ENCODE peak calls at places on chromosomes 12 and 14, in five cellular contexts. Q, P, C, R and A are unnamed samples. For H3K36me3, the result is how much of the 10 kb centered on the place peaks cover.

GRCh38 chr14:92877757-92878431 is 45.1 kb upstream of the CHGA start:
- DNase-seq in Q (peak), P (no peak), C (peak), R (no peak), A (peak)

GRCh38 chr12:96510306-96510764 is 21.0 kb downstream of the CFAP54 start:
- DNase-seq in C (peak), P (no peak), Q (no peak), R (no peak), A (no peak)

GRCh38 chr12:1523558-1524050 is 70.8 kb downstream of the FBXL14 start:
- DNase-seq in P (no peak), Q (no peak), R (peak), C (no peak), A (no peak)

GRCh38 chr12:70885952-70886351 is 34.6 kb downstream of the PTPRR start:
- DNase-seq in R (no peak), P (no peak), C (no peak), Q (no peak), A (no peak)

GRCh38 chr12:124939428-124940142 is 25.1 kb upstream of the UBC start:
- DNase-seq in P (peak), R (peak), C (peak), Q (peak), A (peak)

GRCh38 chr12:14410841-14411569 is 45.5 kb downstream of the ATF7IP start:
- DNase-seq in R (no peak), P (no peak), Q (no peak), C (no peak), A (peak)

GRCh38 chr14:34475163-34475562 is 13.1 kb upstream of the SPTSSA start:
- DNase-seq in Q (no peak), C (no peak), P (no peak), R (no peak), A (no peak)

GRCh38 chr12:77133566-77133965 is 68.2 kb upstream of the E2F7 start:
- DNase-seq in R (no peak), P (no peak), C (peak), Q (peak), A (peak)

GRCh38 chr12:101935769-101936741 is 58.7 kb downstream of the DRAM1 start:
- DNase-seq in R (no peak), Q (no peak), C (peak), P (peak), A (peak)

GRCh38 chr12:40551466-40551865 is 140.8 kb upstream of the CNTN1 start:
- DNase-seq in P (no peak), Q (no peak), R (no peak), C (no peak), A (no peak)

GRCh38 chr12:14373202-14373601 is 7.7 kb downstream of the ATF7IP start:
- DNase-seq in C (no peak), Q (no peak), P (no peak), R (no peak), A (no peak)

GRCh38 chr14:31881531-31882310 is 195.4 kb upstream of the ARHGAP5 start:
- DNase-seq in R (no peak), Q (no peak), C (no peak), P (no peak), A (peak)

GRCh38 chr14:73058923-73059311 is 583 bp downstream of the RBM25 start:
- DNase-seq in Q (peak), C (peak), R (no peak), P (peak), A (peak)

GRCh38 chr12:120684523-120684932 is 2.4 kb upstream of the MLEC start:
- DNase-seq in C (no peak), P (no peak), Q (no peak), R (no peak), A (no peak)

GRCh38 chr14:106141242-106142220 is 615.1 kb downstream of the TMEM121 start:
- DNase-seq in C (no peak), P (no peak), Q (no peak), R (no peak), A (no peak)

GRCh38 chr14:77301103-77301502 is 19.6 kb downstream of the POMT2 start:
- DNase-seq in C (peak), Q (peak), R (no peak), P (peak), A (peak)

GRCh38 chr12:46698003-46698402 is 127.8 kb downstream of the SLC38A4 start:
- DNase-seq in P (no peak), Q (no peak), C (no peak), R (no peak), A (no peak)

GRCh38 chr14:76901171-76902055 is 75.2 kb downstream of the LRRC74A start:
- DNase-seq in C (no peak), R (no peak), P (no peak), Q (no peak), A (no peak)

GRCh38 chr12:48263617-48264016 is 60.5 kb upstream of the OR10AD1 start:
- DNase-seq in R (no peak), P (no peak), Q (no peak), C (no peak), A (no peak)

GRCh38 chr12:14723763-14724162 is 27.4 kb upstream of the GUCY2C start:
- DNase-seq in Q (peak), R (no peak), C (peak), P (no peak), A (peak)

GRCh38 chr12:95805864-95806669 is 15.5 kb upstream of the NTN4 start:
- DNase-seq in Q (no peak), P (no peak), R (no peak), C (no peak), A (no peak)

GRCh38 chr12:613996-614726 is 49.1 kb downstream of the NINJ2 start:
- DNase-seq in P (no peak), C (no peak), R (no peak), Q (no peak), A (peak)

GRCh38 chr14:23571701-23572523 is 4.3 kb upstream of the AP1G2 start:
- DNase-seq in R (peak), P (no peak), Q (peak), C (no peak), A (no peak)

GRCh38 chr12:11711675-11712327 is 62.3 kb downstream of the ETV6 start:
- DNase-seq in P (no peak), C (no peak), R (no peak), Q (no peak), A (no peak)

GRCh38 chr12:2963154-2963759 is 4.1 kb downstream of the TEAD4 start:
- DNase-seq in Q (peak), P (no peak), C (peak), R (no peak), A (no peak)

GRCh38 chr12:130196827-130197226 is 34.6 kb downstream of the FZD10 start:
- DNase-seq in C (no peak), R (no peak), P (no peak), Q (no peak), A (no peak)

GRCh38 chr14:90383731-90384542 is 12.9 kb upstream of the CALM1 start:
- DNase-seq in P (peak), R (peak), C (peak), Q (peak), A (peak)

GRCh38 chr14:100532916-100533630 is 54.1 kb downstream of the BEGAIN start:
- DNase-seq in R (peak), P (peak), Q (peak), C (peak), A (peak)

GRCh38 chr12:3453947-3454675 is 36.9 kb upstream of the PRMT8 start:
- DNase-seq in C (no peak), P (no peak), R (no peak), Q (no peak), A (peak)

GRCh38 chr12:65798903-65799302 is 25.4 kb upstream of the HMGA2 start:
- DNase-seq in C (no peak), R (no peak), Q (no peak), P (no peak), A (no peak)

GRCh38 chr14:34699873-34700621 is 14.3 kb downstream of the CFL2 start:
- DNase-seq in P (no peak), R (no peak), C (no peak), Q (no peak), A (no peak)

GRCh38 chr12:89663577-89664357 is 44.9 kb downstream of the ATP2B1 start:
- DNase-seq in C (no peak), R (no peak), P (no peak), Q (no peak), A (no peak)

GRCh38 chr14:23443411-23443812 is 8.0 kb upstream of the MYH7 start:
- DNase-seq in C (peak), P (no peak), R (no peak), Q (no peak), A (peak)

GRCh38 chr12:460301-461230 is 827 bp downstream of the B4GALNT3 start:
- DNase-seq in Q (peak), R (peak), C (peak), P (peak), A (peak)

GRCh38 chr12:69570545-69571399 is 14.5 kb upstream of the CCT2 start:
- DNase-seq in C (peak), Q (peak), P (no peak), R (no peak), A (peak)

GRCh38 chr14:57371013-57371412 is 19.4 kb upstream of the NAA30 start:
- DNase-seq in R (no peak), P (no peak), C (no peak), Q (no peak), A (no peak)

GRCh38 chr12:12272869-12273268 is 6.0 kb upstream of the LRP6 start:
- DNase-seq in P (no peak), C (no peak), R (no peak), Q (no peak), A (no peak)

GRCh38 chr12:38704455-38704854 is 200.9 kb downstream of the CPNE8 start:
- DNase-seq in R (no peak), Q (no peak), P (no peak), C (no peak), A (no peak)

DNA sequence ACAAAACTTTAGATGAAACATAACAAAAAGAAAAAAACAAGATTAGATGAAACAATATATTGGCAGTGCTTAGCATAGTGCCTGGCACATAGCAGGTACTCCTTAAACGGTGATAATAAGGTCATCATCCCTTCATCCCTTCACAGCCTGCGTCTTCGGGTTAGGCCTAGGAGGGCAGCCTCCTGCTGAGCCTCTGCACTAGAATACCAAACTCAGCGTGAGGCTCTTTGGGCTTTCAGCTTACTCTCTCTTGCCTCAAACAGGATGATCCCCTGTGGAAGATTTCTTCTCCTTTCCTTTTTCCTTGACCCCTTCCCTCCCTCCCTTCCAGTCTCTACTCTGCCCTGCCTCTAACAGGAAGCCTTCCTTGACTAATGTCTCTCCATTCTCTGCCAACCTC is 14.4 kb upstream of the FIGNL2 start:
- DNase-seq in Q (no peak), C (no peak), R (peak), P (peak), A (no peak)
- H3K4me3 ChIP-seq in Q (no peak), C (no peak), R (no peak), P (no peak), A (no peak)

GRCh38 chr12:76057316-76057715 is 25.7 kb upstream of the PHLDA1 start:
- DNase-seq in R (no peak), C (no peak), P (no peak), Q (no peak), A (no peak)
- H3K36me3 ChIP-seq in R (half or more), C (under half), P (under half), Q (under half), A (half or more)

DNA sequence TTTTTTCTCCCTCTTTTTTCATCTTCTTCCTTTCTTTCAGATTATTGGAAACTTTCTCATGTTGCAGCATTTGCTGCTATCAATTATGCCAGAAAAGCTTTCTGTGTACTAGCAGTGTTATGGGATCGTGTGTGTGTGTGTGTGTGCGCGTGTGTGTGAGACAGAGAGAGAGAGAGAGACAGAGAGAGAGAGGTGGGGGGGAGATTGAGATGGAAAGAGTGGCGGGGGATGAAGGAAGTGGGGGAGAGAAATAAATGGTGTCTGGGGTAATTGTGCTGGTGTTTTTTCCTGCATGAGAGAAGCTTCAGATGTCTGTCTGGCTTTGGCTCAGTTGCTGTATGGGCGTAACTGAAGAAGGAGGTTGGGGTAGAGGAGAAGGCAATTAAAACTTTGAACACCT is 268.9 kb downstream of the RAD51B start:
- DNase-seq in C (peak), Q (no peak), R (no peak), P (no peak), A (no peak)
- H3K4me3 ChIP-seq in C (no peak), Q (no peak), R (no peak), P (no peak), A (no peak)

GRCh38 chr12:104336115-104336514 is 32.6 kb downstream of the EID3 start:
- DNase-seq in R (no peak), Q (no peak), P (no peak), C (no peak), A (no peak)
- H3K36me3 ChIP-seq in R (half or more), Q (under half), P (under half), C (under half), A (half or more)

DNA sequence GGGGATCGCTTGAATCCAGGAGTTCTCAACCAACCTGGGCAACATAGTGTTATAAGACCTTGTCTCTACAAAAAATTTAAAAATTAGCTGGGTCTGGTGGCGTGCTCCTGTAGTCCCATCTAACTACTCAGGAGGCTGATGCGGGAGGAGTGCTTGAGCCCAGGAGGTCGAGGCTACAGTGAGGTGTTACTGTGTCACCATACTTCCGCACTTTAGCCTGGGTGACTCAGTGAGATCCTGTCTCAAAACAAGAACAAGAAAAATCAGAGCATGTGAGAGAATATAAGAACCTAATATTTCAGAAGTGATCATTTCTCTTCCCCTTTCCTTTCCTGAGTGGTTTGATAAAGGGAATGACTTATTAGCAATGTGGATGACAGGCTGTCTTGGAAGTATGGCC is 9.5 kb downstream of the TRAF3 start:
- DNase-seq in P (no peak), Q (no peak), R (no peak), C (no peak), A (no peak)
- H3K4me3 ChIP-seq in P (no peak), Q (no peak), R (no peak), C (no peak), A (no peak)

DNA sequence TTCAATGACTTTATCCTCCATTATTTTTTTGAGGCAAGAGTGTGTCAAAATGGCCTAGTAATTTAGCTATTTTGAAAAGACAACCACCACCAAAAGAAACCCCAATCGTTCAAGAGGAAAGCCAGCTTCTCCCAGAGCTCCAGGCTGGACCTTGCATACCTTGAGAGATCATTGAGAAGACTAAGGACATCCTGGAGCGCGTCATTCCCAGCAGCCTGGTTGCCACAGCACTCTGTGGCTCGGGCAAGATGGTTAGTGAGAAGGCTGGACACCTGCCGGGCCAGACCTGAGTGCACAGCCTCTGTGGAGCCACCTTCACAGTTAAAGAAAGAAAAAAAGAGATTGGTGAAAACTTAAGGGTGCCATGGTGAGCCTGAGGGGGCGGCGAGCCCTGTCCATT is 111.4 kb downstream of the TRAFD1 start:
- DNase-seq in P (no peak), Q (no peak), R (no peak), C (no peak), A (no peak)
- H3K36me3 ChIP-seq in P (under half), Q (under half), R (half or more), C (under half), A (half or more)

GRCh38 chr12:51907083-51907863 is at the start of gene ACVRL1:
- DNase-seq in P (peak), Q (no peak), R (no peak), C (no peak), A (peak)
- H3K4me3 ChIP-seq in P (peak), Q (no peak), R (peak), C (peak), A (peak)

DNA sequence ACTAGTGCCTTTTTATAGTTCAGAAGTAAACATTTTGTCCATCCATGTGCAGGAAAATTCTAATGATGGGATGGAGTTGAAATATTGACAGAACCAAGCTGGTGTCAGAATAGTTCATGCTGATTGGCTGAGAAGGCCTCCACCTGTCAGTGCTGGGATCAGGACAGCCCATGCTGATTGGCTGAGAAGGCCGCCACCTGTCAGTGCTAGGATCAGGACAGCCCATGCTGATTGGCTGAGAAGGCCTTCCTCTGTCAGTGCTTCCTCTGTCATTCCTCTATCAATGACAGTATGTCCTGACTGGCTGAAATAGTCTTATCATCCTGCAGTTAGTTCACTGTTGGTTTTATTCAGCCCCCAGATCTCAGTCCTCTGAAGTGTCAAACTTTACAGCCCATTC is 95.7 kb downstream of the PPP2R5C start:
- DNase-seq in C (no peak), P (no peak), R (no peak), Q (no peak), A (no peak)
- H3K36me3 ChIP-seq in C (under half), P (under half), R (under half), Q (under half), A (under half)